ENCODE peak calls at places on chromosomes 11 and 22, in six cellular contexts. L is choroid plexus epithelial cell, H is tibial nerve, W is right cardiac atrium, P is KBM-7, S is NCI-H1436. A is an unnamed sample.

GRCh38 chr22:22928666-22929380 is 41.2 kb downstream of the IGLL5 start:
- DNase-seq in L (peak; percentile 5), W (peak; percentile 60), S (no peak), P (peak; percentile 77), H (no peak), A (no peak)

GRCh38 chr11:101169944-101170343 is 40.3 kb upstream of the PGR start:
- DNase-seq in H (no peak), W (no peak), P (no peak), S (no peak), L (no peak), A (no peak)

GRCh38 chr11:125593113-125593761 is 585 bp downstream of the STT3A start:
- DNase-seq in P (peak; percentile 39), W (no peak), S (no peak), H (no peak), L (peak; percentile 57), A (peak; percentile 75)

GRCh38 chr11:107576497-107577086 is 11.1 kb upstream of the ALKBH8 start:
- DNase-seq in L (peak; percentile 71), W (peak; percentile 85), H (peak; percentile 43), S (no peak), P (peak; percentile 54), A (peak; percentile 32)

GRCh38 chr22:29062286-29062949 is 787 bp upstream of the C22orf31 start:
- DNase-seq in L (no peak), H (no peak), S (no peak), P (no peak), W (no peak), A (no peak)

GRCh38 chr22:28283025-28283654 is 364.1 kb upstream of the PITPNB start:
- DNase-seq in L (peak; percentile 26), P (no peak), W (no peak), H (no peak), S (no peak), A (no peak)

GRCh38 chr11:134677338-134677948 is 265.4 kb upstream of the B3GAT1 start:
- DNase-seq in H (no peak), L (no peak), W (no peak), S (no peak), P (no peak), A (no peak)

GRCh38 chr22:19799322-19800190 is 39.0 kb downstream of the TBX1 start:
- DNase-seq in W (peak; percentile 76), P (no peak), H (peak; percentile 71), S (no peak), L (peak; percentile 83), A (no peak)

GRCh38 chr22:37449281-37449680 is 22.0 kb upstream of the ELFN2 start:
- DNase-seq in P (peak; percentile 69), W (no peak), H (no peak), L (no peak), S (no peak), A (no peak)

GRCh38 chr22:43630451-43630850 is 181.7 kb downstream of the EFCAB6 start:
- DNase-seq in P (no peak), L (no peak), H (no peak), S (no peak), W (no peak), A (no peak)

GRCh38 chr11:112212290-112212689 is 13.9 kb upstream of the PTS start:
- DNase-seq in L (no peak), P (no peak), H (no peak), S (no peak), W (no peak), A (no peak)

GRCh38 chr22:38792833-38793232 is 1.1 kb downstream of the DNAL4 start:
- DNase-seq in H (no peak), P (no peak), W (no peak), S (no peak), L (peak; percentile 34), A (no peak)

GRCh38 chr22:39299829-39300178 is 19.6 kb downstream of the RPL3 start:
- DNase-seq in L (no peak), W (no peak), H (no peak), P (no peak), S (no peak), A (no peak)

GRCh38 chr11:71566081-71566620 is 788 bp downstream of the KRTAP5-10 start:
- DNase-seq in H (no peak), L (no peak), S (no peak), P (no peak), W (no peak), A (no peak)

GRCh38 chr11:97622795-97623194 is 1233.0 kb downstream of the JRKL start:
- DNase-seq in L (peak; percentile 58), P (no peak), S (no peak), W (no peak), H (no peak), A (no peak)

GRCh38 chr11:29641201-29641600 is 375.6 kb downstream of the KCNA4 start:
- DNase-seq in S (no peak), H (no peak), W (no peak), L (no peak), P (no peak), A (no peak)

GRCh38 chr11:65887723-65888162 is 528 bp downstream of the FIBP start:
- DNase-seq in P (no peak), W (no peak), L (no peak), H (no peak), S (no peak), A (no peak)

GRCh38 chr22:47190276-47190956 is 428.0 kb downstream of the TBC1D22A start:
- DNase-seq in P (no peak), S (no peak), L (no peak), W (no peak), H (peak; percentile 7), A (no peak)

GRCh38 chr11:116170526-116171120 is 602.2 kb downstream of the BUD13 start:
- DNase-seq in L (no peak), S (no peak), H (no peak), P (no peak), W (no peak), A (peak; percentile 57)

GRCh38 chr11:62725686-62726085 is 1.6 kb downstream of the HNRNPUL2 start:
- DNase-seq in L (no peak), S (no peak), W (no peak), P (peak; percentile 5), H (no peak), A (peak; percentile 33)

GRCh38 chr11:27611946-27612455 is 88.3 kb downstream of the BDNF start:
- DNase-seq in S (no peak), P (no peak), L (peak; percentile 13), H (no peak), W (no peak), A (no peak)

GRCh38 chr11:95853138-95853537 is 62.8 kb downstream of the CEP57 start:
- DNase-seq in W (no peak), H (no peak), L (no peak), S (no peak), P (peak; percentile 17), A (no peak)

GRCh38 chr11:72224587-72225410 is at the start of gene INPPL1:
- DNase-seq in P (peak; percentile 29), W (peak; percentile 86), S (no peak), H (no peak), L (peak; percentile 54), A (peak; percentile 37)

GRCh38 chr11:65224939-65225283 is 36.9 kb upstream of the POLA2 start:
- DNase-seq in W (peak; percentile 73), P (no peak), S (no peak), L (peak; percentile 75), H (peak; percentile 32), A (no peak)

GRCh38 chr11:95835351-95835750 is 45.1 kb downstream of the CEP57 start:
- DNase-seq in W (no peak), H (no peak), L (peak; percentile 44), P (no peak), S (no peak), A (peak; percentile 18)

GRCh38 chr11:125036933-125037332 is 26.2 kb upstream of the SLC37A2 start:
- DNase-seq in L (peak; percentile 79), S (no peak), W (no peak), P (no peak), H (no peak), A (no peak)

GRCh38 chr22:43154887-43155536 is 3.7 kb downstream of the TSPO start:
- DNase-seq in L (no peak), S (no peak), H (no peak), W (peak; percentile 76), P (no peak), A (no peak)

GRCh38 chr22:39144101-39144815 is 8.2 kb downstream of the CBX7 start:
- DNase-seq in P (peak; percentile 52), S (no peak), L (peak; percentile 65), H (no peak), W (peak; percentile 71), A (peak; percentile 23)

GRCh38 chr11:59427068-59427382 is 812 bp upstream of the OR5A2 start:
- DNase-seq in P (no peak), L (no peak), S (no peak), W (no peak), H (no peak), A (no peak)

GRCh38 chr22:41048791-41049717 is 43.3 kb upstream of the EP300 start:
- DNase-seq in H (peak; percentile 51), L (peak; percentile 80), P (no peak), W (peak; percentile 89), S (no peak), A (peak; percentile 72)

GRCh38 chr11:34356576-34356917 is 1.3 kb downstream of the ABTB2 start:
- DNase-seq in P (peak; percentile 20), L (peak; percentile 44), H (no peak), W (peak; percentile 65), S (no peak), A (peak; percentile 72)

GRCh38 chr11:17553249-17553546 is 6.1 kb downstream of the OTOG start:
- DNase-seq in H (no peak), S (no peak), W (no peak), P (no peak), L (no peak), A (no peak)

GRCh38 chr11:19739872-19740271 is 27.2 kb downstream of the NAV2 start:
- DNase-seq in H (no peak), P (no peak), W (peak; percentile 73), L (peak; percentile 31), S (no peak), A (no peak)

A was measured in NCI-H146.